ENCODE peak calls at places on chromosomes 1 and 21, in seven cellular contexts. N is brain microvascular endothelial cell, X is spleen, H is epithelial cell of esophagus, C is IMR-90, V is heart left ventricle, M is astrocyte of the spinal cord. D is an unnamed sample.

GRCh38 chr1:186212574-186213224 is 162.4 kb downstream of the TPR start:
- DNase-seq in V (no peak), N (peak; percentile 89), C (peak; percentile 97), M (peak; percentile 93), X (no peak), H (peak; percentile 91), D (peak; percentile 45)

GRCh38 chr1:2468041-2468472 is 8.0 kb upstream of the PLCH2 start:
- DNase-seq in M (peak; percentile 20), V (no peak), C (peak; percentile 34), X (no peak), H (no peak), N (no peak), D (no peak)

GRCh38 chr1:174998569-174999215 is 1.1 kb upstream of the CACYBP start:
- DNase-seq in C (peak; percentile 36), X (peak; percentile 83), V (no peak), H (peak; percentile 73), N (peak; percentile 25), M (peak; percentile 63), D (no peak)

GRCh38 chr1:5286244-5286643 is 631.8 kb downstream of the AJAP1 start:
- DNase-seq in V (no peak), H (no peak), M (no peak), X (peak; percentile 41), C (no peak), N (no peak), D (no peak)

GRCh38 chr1:167517535-167518330 is 596 bp downstream of the CD247 start:
- DNase-seq in M (no peak), H (peak; percentile 15), X (peak; percentile 87), V (no peak), C (no peak), N (peak; percentile 69), D (no peak)

GRCh38 chr1:193264313-193265065 is 78.1 kb upstream of the B3GALT2 start:
- DNase-seq in V (no peak), M (peak; percentile 33), N (peak; percentile 59), C (peak; percentile 14), X (no peak), H (no peak), D (no peak)

GRCh38 chr21:44763451-44764318 is 37.9 kb downstream of the UBE2G2 start:
- DNase-seq in H (no peak), V (peak; percentile 45), M (no peak), X (peak; percentile 61), C (no peak), N (no peak), D (no peak)

GRCh38 chr21:8998946-8999681 is 1522.3 kb upstream of the TPTE start:
- DNase-seq in N (no peak), M (no peak), H (no peak), V (no peak), X (no peak), C (no peak), D (no peak)

GRCh38 chr1:208309771-208310170 is 65.6 kb upstream of the PLXNA2 start:
- DNase-seq in V (no peak), C (no peak), N (no peak), H (peak; percentile 68), X (no peak), M (no peak), D (no peak)

GRCh38 chr1:2612591-2613365 is 20.0 kb downstream of the MMEL1 start:
- DNase-seq in C (no peak), X (no peak), M (no peak), H (no peak), N (no peak), V (peak; percentile 30), D (no peak)

GRCh38 chr1:17816511-17816910 is 61.4 kb downstream of the ACTL8 start:
- DNase-seq in H (no peak), X (no peak), M (no peak), V (no peak), C (no peak), N (no peak), D (no peak)

GRCh38 chr1:243598433-243598832 is 251.6 kb downstream of the AKT3 start:
- DNase-seq in V (no peak), H (peak; percentile 97), M (peak; percentile 80), X (no peak), C (peak; percentile 93), N (peak; percentile 89), D (peak; percentile 70)

GRCh38 chr21:31173881-31174555 is 135.7 kb upstream of the KRTAP19-8 start:
- DNase-seq in C (no peak), V (peak; percentile 58), M (no peak), X (no peak), H (no peak), N (no peak), D (no peak)

GRCh38 chr1:78237364-78237916 is 191.7 kb downstream of the GIPC2 start:
- DNase-seq in H (peak; percentile 95), N (no peak), M (no peak), X (no peak), V (no peak), C (no peak), D (no peak)

GRCh38 chr1:38013027-38013588 is 574 bp downstream of the UTP11 start:
- DNase-seq in N (peak; percentile 62), H (peak; percentile 62), X (no peak), M (peak; percentile 75), V (no peak), C (peak; percentile 88), D (no peak)

GRCh38 chr1:234902774-234903173 is 225.9 kb downstream of the TOMM20 start:
- DNase-seq in N (no peak), M (no peak), H (no peak), V (no peak), X (no peak), C (no peak), D (no peak)

GRCh38 chr1:26288311-26288941 is 8.5 kb downstream of the SH3BGRL3 start:
- DNase-seq in X (peak; percentile 85), C (peak; percentile 30), H (peak; percentile 64), V (no peak), M (no peak), N (no peak), D (no peak)

GRCh38 chr21:45228656-45229240 is 58.9 kb downstream of the POFUT2 start:
- DNase-seq in M (no peak), N (no peak), H (no peak), X (no peak), C (peak; percentile 6), V (no peak), D (no peak)

GRCh38 chr1:115650961-115651360 is 9.2 kb downstream of the VANGL1 start:
- DNase-seq in M (no peak), C (no peak), N (no peak), H (no peak), X (no peak), V (no peak), D (no peak)
- TF ChIP-seq CTCF in M (no peak), C (no peak), N (no peak), H (no peak), X (no peak), V (no peak), D (no peak)

DNA sequence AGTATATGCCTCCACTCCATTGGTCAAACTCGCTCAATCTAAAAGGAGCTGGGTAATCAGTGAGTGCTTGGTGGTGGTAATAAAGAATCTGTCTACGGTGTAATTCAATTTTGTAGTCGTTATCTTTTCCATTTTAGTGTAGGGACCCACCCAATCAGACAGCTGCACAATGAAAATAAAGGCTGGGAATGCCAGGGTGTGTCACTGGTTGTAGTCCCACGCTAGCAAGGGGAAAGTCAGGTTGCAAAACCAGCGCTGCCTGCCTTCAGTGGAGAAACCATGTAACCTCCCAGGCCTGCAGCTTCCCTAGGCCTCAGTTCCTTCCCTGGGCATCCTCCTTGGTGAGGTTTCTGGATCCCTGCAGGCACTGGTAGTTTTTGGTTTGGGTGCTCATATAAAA is 49.4 kb upstream of the PPP2R5A start:
- DNase-seq in X (no peak), M (no peak), N (no peak), H (peak; percentile 53), C (no peak), V (no peak), D (no peak)
- TF ChIP-seq CTCF in X (no peak), M (no peak), N (no peak), H (no peak), C (no peak), V (no peak), D (no peak)

GRCh38 chr1:97781762-97782337 is 139.0 kb downstream of the DPYD start:
- DNase-seq in H (no peak), V (no peak), N (no peak), X (no peak), M (no peak), C (peak; percentile 39), D (no peak)

GRCh38 chr1:97780884-97781283 is 139.9 kb downstream of the DPYD start:
- DNase-seq in M (no peak), X (no peak), C (no peak), H (no peak), V (no peak), N (no peak), D (no peak)

GRCh38 chr1:97783762-97784161 is 137.1 kb downstream of the DPYD start:
- DNase-seq in M (no peak), C (no peak), V (no peak), H (no peak), X (no peak), N (no peak), D (no peak)

DNA sequence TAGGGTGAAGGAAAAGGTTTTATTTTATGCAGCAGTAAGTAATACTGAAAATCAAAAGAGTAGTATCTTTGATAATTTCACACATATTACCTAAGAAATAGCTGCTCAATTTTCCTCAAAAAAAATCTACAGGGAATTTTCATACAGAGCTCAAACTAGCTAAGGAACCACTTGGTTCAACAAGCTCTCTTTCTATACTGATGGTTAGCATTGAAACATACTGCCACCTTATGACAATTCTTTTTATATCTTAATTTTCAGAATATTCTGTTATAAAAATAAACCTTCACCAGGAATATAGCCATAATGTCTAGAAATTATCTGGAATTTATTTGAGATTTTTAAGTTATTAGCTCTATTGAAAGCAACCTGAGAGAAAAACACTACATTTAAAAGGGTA is 142.1 kb downstream of the DPYD start:
- DNase-seq in X (no peak), M (peak; percentile 23), N (no peak), H (no peak), V (no peak), C (peak; percentile 24), D (no peak)
- TF ChIP-seq CTCF in X (no peak), M (no peak), N (no peak), H (no peak), V (no peak), C (peak; percentile 23), D (no peak)

DNA sequence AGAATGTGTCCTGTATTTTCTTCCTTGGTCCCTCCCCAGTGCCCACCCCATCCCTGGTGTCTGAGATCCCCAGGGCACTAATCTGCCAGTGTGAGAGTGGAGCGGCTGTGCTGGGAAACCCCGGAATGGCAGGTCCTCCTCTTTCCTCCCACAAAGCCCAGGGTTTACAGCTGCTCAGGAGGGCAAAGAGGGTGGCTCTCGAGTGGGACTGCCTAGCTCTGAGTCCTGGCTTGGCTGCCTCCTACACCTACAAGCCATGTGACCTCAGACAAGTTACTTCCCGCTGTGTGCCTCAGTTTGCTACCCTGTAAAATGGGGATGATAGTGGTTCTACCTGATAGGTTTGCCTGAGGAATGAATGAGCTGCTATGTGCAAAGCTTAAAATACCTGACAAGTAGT is 29.6 kb upstream of the IFNLR1 start:
- DNase-seq in C (no peak), V (no peak), M (no peak), X (no peak), H (no peak), N (no peak), D (no peak)
- TF ChIP-seq CTCF in C (no peak), V (no peak), M (no peak), X (no peak), H (no peak), N (no peak), D (no peak)

GRCh38 chr1:155324041-155324716 is 3.5 kb downstream of the RUSC1 start:
- DNase-seq in X (peak; percentile 98), N (peak; percentile 92), V (peak; percentile 97), H (peak; percentile 97), C (peak; percentile 93), M (peak; percentile 96), D (peak; percentile 81)
- TF ChIP-seq CTCF in X (no peak), N (no peak), V (no peak), H (no peak), C (no peak), M (no peak), D (no peak)

GRCh38 chr1:85850238-85850637 is 142.0 kb upstream of the ZNHIT6 start:
- DNase-seq in V (no peak), H (peak; percentile 70), X (no peak), C (peak; percentile 95), N (peak; percentile 84), M (peak; percentile 93), D (peak; percentile 87)
- TF ChIP-seq CTCF in V (no peak), H (peak; percentile 26), X (no peak), C (peak; percentile 54), N (peak; percentile 56), M (peak; percentile 57), D (peak; percentile 54)

D was measured in BJ.